ENCODE peak calls at places on chromosome 13, in six cellular contexts. T is T-helper 1 cell, V is fibroblast of mammary gland, D is activated B cell treated with CpG ODN at 0.5 μM for 24 hours, A is NT2/D1, M is GM23248. L is an unnamed sample.

GRCh38 chr13:98571955-98572662 is 4.8 kb downstream of the STK24 start:
- DNase-seq in V (peak), T (no peak), M (peak), A (no peak), D (no peak), L (no peak)

GRCh38 chr13:91375119-91375729 is 23.2 kb upstream of the GPC5 start:
- DNase-seq in A (no peak), D (no peak), M (peak), T (no peak), V (peak), L (no peak)

GRCh38 chr13:112954488-112955270 is 14.3 kb upstream of the MCF2L start:
- DNase-seq in M (no peak), D (no peak), T (no peak), A (no peak), V (no peak), L (no peak)

GRCh38 chr13:62537593-62537992 is 1121.9 kb upstream of the PCDH20 start:
- DNase-seq in D (no peak), A (no peak), M (no peak), V (no peak), T (no peak), L (no peak)

GRCh38 chr13:67438465-67438864 is 208.3 kb upstream of the PCDH9 start:
- DNase-seq in M (no peak), A (peak), V (no peak), T (no peak), D (no peak), L (peak)

GRCh38 chr13:114258589-114258988 is 22.8 kb upstream of the UPF3A start:
- DNase-seq in D (no peak), A (no peak), T (no peak), M (no peak), V (no peak), L (no peak)

GRCh38 chr13:98875146-98875729 is 102.6 kb downstream of the DOCK9 start:
- DNase-seq in V (no peak), M (no peak), A (no peak), T (no peak), D (no peak), L (peak)

GRCh38 chr13:77056382-77056781 is 29.4 kb upstream of the FBXL3 start:
- DNase-seq in D (no peak), T (no peak), V (no peak), A (no peak), M (no peak), L (no peak)

GRCh38 chr13:74870865-74871264 is 611.1 kb downstream of the TBC1D4 start:
- DNase-seq in V (peak), T (no peak), M (peak), A (no peak), D (no peak), L (no peak)

GRCh38 chr13:98433654-98434053 is 143.3 kb downstream of the STK24 start:
- DNase-seq in D (no peak), T (no peak), A (no peak), M (no peak), V (no peak), L (no peak)

GRCh38 chr13:40158218-40158617 is 502.8 kb downstream of the COG6 start:
- DNase-seq in T (no peak), A (no peak), V (no peak), M (peak), D (no peak), L (no peak)

GRCh38 chr13:41273806-41274441 is 10.5 kb upstream of the MTRF1 start:
- DNase-seq in D (no peak), M (no peak), A (no peak), T (no peak), V (no peak), L (no peak)